ENCODE peak calls at places on chromosome 1, in ten cellular contexts. One of them, this sample, is unnamed.

GRCh38 chr1:85366391-85366790 is 90.0 kb upstream of the BCL10 start:
- DNase-seq in hepatocyte: no peak
- DNase-seq in tibial artery: no peak
- DNase-seq in left ventricle myocardium inferior: no peak
- DNase-seq in naive thymus-derived CD4-positive, alpha-beta T cell: no peak
- DNase-seq in heart right ventricle: no peak
- DNase-seq in psoas muscle: no peak
- DNase-seq in heart left ventricle: no peak
- DNase-seq in lower lobe of right lung: no peak
- DNase-seq in adrenal gland: no peak
- DNase-seq in this sample: no peak

GRCh38 chr1:910881-911721 is 12.6 kb upstream of the SAMD11 start:
- DNase-seq in hepatocyte: peak; percentile 82
- DNase-seq in tibial artery: no peak
- DNase-seq in left ventricle myocardium inferior: no peak
- DNase-seq in naive thymus-derived CD4-positive, alpha-beta T cell: no peak
- DNase-seq in heart right ventricle: no peak
- DNase-seq in psoas muscle: peak; percentile 19
- DNase-seq in heart left ventricle: no peak
- DNase-seq in lower lobe of right lung: no peak
- DNase-seq in adrenal gland: peak; percentile 76
- DNase-seq in this sample: no peak

GRCh38 chr1:232038704-232039103 is 412.1 kb downstream of the DISC1 start:
- DNase-seq in hepatocyte: no peak
- DNase-seq in tibial artery: no peak
- DNase-seq in left ventricle myocardium inferior: peak; percentile 34
- DNase-seq in naive thymus-derived CD4-positive, alpha-beta T cell: no peak
- DNase-seq in heart right ventricle: peak; percentile 44
- DNase-seq in psoas muscle: no peak
- DNase-seq in heart left ventricle: no peak
- DNase-seq in lower lobe of right lung: no peak
- DNase-seq in adrenal gland: no peak
- DNase-seq in this sample: peak; percentile 33

GRCh38 chr1:116853680-116854191 is 56.0 kb upstream of the PTGFRN start:
- DNase-seq in hepatocyte: peak; percentile 89
- DNase-seq in tibial artery: no peak
- DNase-seq in left ventricle myocardium inferior: no peak
- DNase-seq in naive thymus-derived CD4-positive, alpha-beta T cell: no peak
- DNase-seq in heart right ventricle: no peak
- DNase-seq in psoas muscle: no peak
- DNase-seq in heart left ventricle: no peak
- DNase-seq in lower lobe of right lung: no peak
- DNase-seq in adrenal gland: no peak
- DNase-seq in this sample: peak; percentile 96

GRCh38 chr1:16998589-16998988 is 13.1 kb downstream of the ATP13A2 start:
- DNase-seq in hepatocyte: no peak
- DNase-seq in tibial artery: no peak
- DNase-seq in left ventricle myocardium inferior: no peak
- DNase-seq in naive thymus-derived CD4-positive, alpha-beta T cell: no peak
- DNase-seq in heart right ventricle: no peak
- DNase-seq in psoas muscle: no peak
- DNase-seq in heart left ventricle: no peak
- DNase-seq in lower lobe of right lung: no peak
- DNase-seq in adrenal gland: no peak
- DNase-seq in this sample: no peak

GRCh38 chr1:208855403-208855802 is 611.2 kb upstream of the PLXNA2 start:
- DNase-seq in hepatocyte: no peak
- DNase-seq in tibial artery: no peak
- DNase-seq in left ventricle myocardium inferior: no peak
- DNase-seq in naive thymus-derived CD4-positive, alpha-beta T cell: no peak
- DNase-seq in heart right ventricle: no peak
- DNase-seq in psoas muscle: no peak
- DNase-seq in heart left ventricle: no peak
- DNase-seq in lower lobe of right lung: no peak
- DNase-seq in adrenal gland: no peak
- DNase-seq in this sample: no peak

GRCh38 chr1:184970691-184971161 is 3.6 kb downstream of the NIBAN1 start:
- DNase-seq in hepatocyte: no peak
- DNase-seq in tibial artery: no peak
- DNase-seq in left ventricle myocardium inferior: no peak
- DNase-seq in naive thymus-derived CD4-positive, alpha-beta T cell: no peak
- DNase-seq in heart right ventricle: no peak
- DNase-seq in psoas muscle: no peak
- DNase-seq in heart left ventricle: no peak
- DNase-seq in lower lobe of right lung: no peak
- DNase-seq in adrenal gland: no peak
- DNase-seq in this sample: peak; percentile 17

GRCh38 chr1:195193134-195193533 is 1415.1 kb downstream of the KCNT2 start:
- DNase-seq in hepatocyte: no peak
- DNase-seq in tibial artery: no peak
- DNase-seq in left ventricle myocardium inferior: no peak
- DNase-seq in naive thymus-derived CD4-positive, alpha-beta T cell: no peak
- DNase-seq in heart right ventricle: no peak
- DNase-seq in psoas muscle: no peak
- DNase-seq in heart left ventricle: no peak
- DNase-seq in lower lobe of right lung: no peak
- DNase-seq in adrenal gland: no peak
- DNase-seq in this sample: no peak

GRCh38 chr1:28984311-28984684 is 69.9 kb downstream of the EPB41 start:
- DNase-seq in hepatocyte: no peak
- DNase-seq in tibial artery: no peak
- DNase-seq in left ventricle myocardium inferior: no peak
- DNase-seq in naive thymus-derived CD4-positive, alpha-beta T cell: no peak
- DNase-seq in heart right ventricle: no peak
- DNase-seq in psoas muscle: no peak
- DNase-seq in heart left ventricle: no peak
- DNase-seq in lower lobe of right lung: no peak
- DNase-seq in adrenal gland: no peak
- DNase-seq in this sample: no peak

GRCh38 chr1:212586429-212587303 is 21.9 kb upstream of the ATF3 start:
- DNase-seq in hepatocyte: no peak
- DNase-seq in tibial artery: no peak
- DNase-seq in left ventricle myocardium inferior: no peak
- DNase-seq in naive thymus-derived CD4-positive, alpha-beta T cell: no peak
- DNase-seq in heart right ventricle: no peak
- DNase-seq in psoas muscle: no peak
- DNase-seq in heart left ventricle: no peak
- DNase-seq in lower lobe of right lung: no peak
- DNase-seq in adrenal gland: no peak
- DNase-seq in this sample: no peak

GRCh38 chr1:11488201-11488770 is 9.3 kb downstream of the DISP3 start:
- DNase-seq in hepatocyte: no peak
- DNase-seq in tibial artery: no peak
- DNase-seq in left ventricle myocardium inferior: no peak
- DNase-seq in naive thymus-derived CD4-positive, alpha-beta T cell: no peak
- DNase-seq in heart right ventricle: no peak
- DNase-seq in psoas muscle: no peak
- DNase-seq in heart left ventricle: no peak
- DNase-seq in lower lobe of right lung: no peak
- DNase-seq in adrenal gland: no peak
- DNase-seq in this sample: no peak

GRCh38 chr1:100543640-100544039 is 5.7 kb downstream of the GPR88 start:
- DNase-seq in hepatocyte: no peak
- DNase-seq in tibial artery: no peak
- DNase-seq in left ventricle myocardium inferior: no peak
- DNase-seq in naive thymus-derived CD4-positive, alpha-beta T cell: peak; percentile 39
- DNase-seq in heart right ventricle: no peak
- DNase-seq in psoas muscle: no peak
- DNase-seq in heart left ventricle: no peak
- DNase-seq in lower lobe of right lung: peak; percentile 20
- DNase-seq in adrenal gland: no peak
- DNase-seq in this sample: peak; percentile 29

GRCh38 chr1:55210990-55211389 is 4.2 kb downstream of the USP24 start:
- DNase-seq in hepatocyte: no peak
- DNase-seq in tibial artery: no peak
- DNase-seq in left ventricle myocardium inferior: no peak
- DNase-seq in naive thymus-derived CD4-positive, alpha-beta T cell: no peak
- DNase-seq in heart right ventricle: no peak
- DNase-seq in psoas muscle: no peak
- DNase-seq in heart left ventricle: no peak
- DNase-seq in lower lobe of right lung: no peak
- DNase-seq in adrenal gland: no peak
- DNase-seq in this sample: no peak
- H3K4me1 ChIP-seq in hepatocyte: peaks cover 38% of the 10 kb centered on the region
- H3K4me1 ChIP-seq in tibial artery: peaks cover 79% of the 10 kb centered on the region
- H3K4me1 ChIP-seq in left ventricle myocardium inferior: peaks cover 84% of the 10 kb centered on the region
- H3K4me1 ChIP-seq in naive thymus-derived CD4-positive, alpha-beta T cell: peaks cover 27% of the 10 kb centered on the region
- H3K4me1 ChIP-seq in heart right ventricle: peaks cover 2% of the 10 kb centered on the region
- H3K4me1 ChIP-seq in psoas muscle: peaks cover 64% of the 10 kb centered on the region
- H3K4me1 ChIP-seq in heart left ventricle: peaks cover 15% of the 10 kb centered on the region
- H3K4me1 ChIP-seq in lower lobe of right lung: peaks cover 61% of the 10 kb centered on the region
- H3K4me1 ChIP-seq in adrenal gland: peaks cover 71% of the 10 kb centered on the region
- H3K4me1 ChIP-seq in this sample: peaks cover 15% of the 10 kb centered on the region

DNA sequence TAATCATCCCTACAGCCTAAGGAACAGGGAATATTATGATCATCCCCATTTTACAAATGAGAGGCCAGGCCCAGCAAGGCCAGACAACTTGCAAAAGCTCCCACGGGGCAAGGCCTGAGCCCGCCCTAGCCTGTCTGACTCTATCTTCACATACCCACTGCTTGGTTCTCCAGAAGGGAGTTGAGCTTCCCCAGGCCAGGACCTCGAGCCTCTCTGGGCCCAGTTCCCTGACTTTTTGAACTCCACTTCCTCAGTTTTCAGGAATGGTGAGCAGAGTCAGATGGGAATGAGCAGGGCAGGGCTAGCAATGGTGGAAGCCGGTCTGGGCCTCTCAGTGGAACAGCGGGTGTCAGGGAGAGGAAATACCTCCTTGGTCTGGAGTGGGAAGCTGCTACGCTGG is 39.3 kb downstream of the CACNA1S start:
- DNase-seq in hepatocyte: no peak
- DNase-seq in tibial artery: no peak
- DNase-seq in left ventricle myocardium inferior: no peak
- DNase-seq in naive thymus-derived CD4-positive, alpha-beta T cell: no peak
- DNase-seq in heart right ventricle: peak; percentile 14
- DNase-seq in psoas muscle: no peak
- DNase-seq in heart left ventricle: peak; percentile 60
- DNase-seq in lower lobe of right lung: no peak
- DNase-seq in adrenal gland: peak; percentile 29
- DNase-seq in this sample: no peak
- H3K27ac ChIP-seq in hepatocyte: no peak overlapping the region
- H3K27ac ChIP-seq in tibial artery: no peak overlapping the region
- H3K27ac ChIP-seq in left ventricle myocardium inferior: no peak overlapping the region
- H3K27ac ChIP-seq in naive thymus-derived CD4-positive, alpha-beta T cell: no peak overlapping the region
- H3K27ac ChIP-seq in heart right ventricle: no peak overlapping the region
- H3K27ac ChIP-seq in psoas muscle: no peak overlapping the region
- H3K27ac ChIP-seq in heart left ventricle: no peak overlapping the region
- H3K27ac ChIP-seq in lower lobe of right lung: no peak overlapping the region
- H3K27ac ChIP-seq in adrenal gland: no peak overlapping the region
- H3K27ac ChIP-seq in this sample: no peak overlapping the region

GRCh38 chr1:176843352-176844297 is 320.9 kb downstream of the ASTN1 start:
- DNase-seq in hepatocyte: peak; percentile 64
- DNase-seq in tibial artery: peak; percentile 38
- DNase-seq in left ventricle myocardium inferior: no peak
- DNase-seq in naive thymus-derived CD4-positive, alpha-beta T cell: no peak
- DNase-seq in heart right ventricle: peak; percentile 19
- DNase-seq in psoas muscle: peak; percentile 13
- DNase-seq in heart left ventricle: no peak
- DNase-seq in lower lobe of right lung: no peak
- DNase-seq in adrenal gland: peak; percentile 39
- DNase-seq in this sample: no peak

DNA sequence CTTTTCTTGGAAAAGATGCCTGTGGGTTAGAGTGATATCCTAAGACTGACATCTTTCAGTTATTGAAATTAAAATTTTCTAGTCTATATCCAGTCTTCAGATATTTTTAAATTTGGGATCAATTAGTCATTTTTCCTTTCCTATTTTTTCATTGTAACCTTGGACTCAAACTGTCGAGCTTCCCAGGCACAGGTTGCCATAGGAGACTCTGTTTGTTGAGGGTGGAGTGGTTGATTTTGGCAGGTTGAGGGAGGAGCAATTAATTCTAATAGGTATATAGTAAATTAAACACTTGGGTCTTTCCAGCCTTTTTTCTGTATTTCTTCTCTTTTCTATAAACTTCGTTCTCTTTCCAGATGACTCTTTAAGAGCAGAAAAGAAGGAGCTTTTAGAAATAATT is 326.8 kb downstream of the ASTN1 start:
- DNase-seq in hepatocyte: no peak
- DNase-seq in tibial artery: no peak
- DNase-seq in left ventricle myocardium inferior: no peak
- DNase-seq in naive thymus-derived CD4-positive, alpha-beta T cell: no peak
- DNase-seq in heart right ventricle: no peak
- DNase-seq in psoas muscle: no peak
- DNase-seq in heart left ventricle: no peak
- DNase-seq in lower lobe of right lung: no peak
- DNase-seq in adrenal gland: no peak
- DNase-seq in this sample: no peak
- H3K4me1 ChIP-seq in hepatocyte: no peaks in the 10 kb centered on the region
- H3K4me1 ChIP-seq in tibial artery: no peaks in the 10 kb centered on the region
- H3K4me1 ChIP-seq in left ventricle myocardium inferior: no peaks in the 10 kb centered on the region
- H3K4me1 ChIP-seq in naive thymus-derived CD4-positive, alpha-beta T cell: no peaks in the 10 kb centered on the region
- H3K4me1 ChIP-seq in heart right ventricle: no peaks in the 10 kb centered on the region
- H3K4me1 ChIP-seq in psoas muscle: no peaks in the 10 kb centered on the region
- H3K4me1 ChIP-seq in heart left ventricle: no peaks in the 10 kb centered on the region
- H3K4me1 ChIP-seq in lower lobe of right lung: peaks cover 8% of the 10 kb centered on the region
- H3K4me1 ChIP-seq in adrenal gland: no peaks in the 10 kb centered on the region
- H3K4me1 ChIP-seq in this sample: no peaks in the 10 kb centered on the region

DNA sequence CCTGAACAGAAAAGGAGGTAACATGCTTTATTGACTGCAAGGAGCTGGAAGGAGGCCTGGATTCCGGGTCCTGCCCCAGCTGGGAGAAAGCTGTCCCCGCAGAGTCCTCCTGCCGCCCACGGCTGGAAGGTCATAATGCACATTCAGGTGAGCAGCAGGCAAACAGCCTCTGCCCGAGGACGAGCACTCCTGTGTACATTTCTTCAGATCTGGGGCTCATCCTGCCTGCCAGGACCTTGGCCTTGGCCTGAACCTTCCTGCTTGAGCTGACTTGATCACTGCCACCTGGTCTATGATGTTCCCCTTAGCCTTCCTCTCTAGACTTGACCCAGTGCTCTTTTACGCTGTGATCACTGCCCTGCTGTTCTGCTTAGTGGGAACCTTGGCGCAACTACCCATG is 17.9 kb upstream of the ZNF436 start:
- DNase-seq in hepatocyte: no peak
- DNase-seq in tibial artery: no peak
- DNase-seq in left ventricle myocardium inferior: no peak
- DNase-seq in naive thymus-derived CD4-positive, alpha-beta T cell: no peak
- DNase-seq in heart right ventricle: no peak
- DNase-seq in psoas muscle: no peak
- DNase-seq in heart left ventricle: no peak
- DNase-seq in lower lobe of right lung: no peak
- DNase-seq in adrenal gland: peak; percentile 21
- DNase-seq in this sample: no peak
- H3K27ac ChIP-seq in hepatocyte: no peak overlapping the region
- H3K27ac ChIP-seq in tibial artery: no peak overlapping the region
- H3K27ac ChIP-seq in left ventricle myocardium inferior: no peak overlapping the region
- H3K27ac ChIP-seq in naive thymus-derived CD4-positive, alpha-beta T cell: no peak overlapping the region
- H3K27ac ChIP-seq in heart right ventricle: no peak overlapping the region
- H3K27ac ChIP-seq in psoas muscle: no peak overlapping the region
- H3K27ac ChIP-seq in heart left ventricle: no peak overlapping the region
- H3K27ac ChIP-seq in lower lobe of right lung: no peak overlapping the region
- H3K27ac ChIP-seq in adrenal gland: peak overlapping the region; percentile 3
- H3K27ac ChIP-seq in this sample: no peak overlapping the region

GRCh38 chr1:91805343-91805801 is 80.6 kb downstream of the TGFBR3 start:
- DNase-seq in hepatocyte: no peak
- DNase-seq in tibial artery: no peak
- DNase-seq in left ventricle myocardium inferior: no peak
- DNase-seq in naive thymus-derived CD4-positive, alpha-beta T cell: peak; percentile 15
- DNase-seq in heart right ventricle: no peak
- DNase-seq in psoas muscle: no peak
- DNase-seq in heart left ventricle: no peak
- DNase-seq in lower lobe of right lung: no peak
- DNase-seq in adrenal gland: no peak
- DNase-seq in this sample: no peak
- H3K4me1 ChIP-seq in hepatocyte: peaks cover 13% of the 10 kb centered on the region
- H3K4me1 ChIP-seq in tibial artery: peaks cover 27% of the 10 kb centered on the region
- H3K4me1 ChIP-seq in left ventricle myocardium inferior: peaks cover 69% of the 10 kb centered on the region
- H3K4me1 ChIP-seq in naive thymus-derived CD4-positive, alpha-beta T cell: peaks cover 29% of the 10 kb centered on the region
- H3K4me1 ChIP-seq in heart right ventricle: peaks cover 2% of the 10 kb centered on the region
- H3K4me1 ChIP-seq in psoas muscle: peaks cover 35% of the 10 kb centered on the region
- H3K4me1 ChIP-seq in heart left ventricle: peaks cover 20% of the 10 kb centered on the region
- H3K4me1 ChIP-seq in lower lobe of right lung: peaks cover 51% of the 10 kb centered on the region
- H3K4me1 ChIP-seq in adrenal gland: peaks cover 85% of the 10 kb centered on the region
- H3K4me1 ChIP-seq in this sample: peaks cover 26% of the 10 kb centered on the region

GRCh38 chr1:226678701-226679100 is 60.4 kb downstream of the ITPKB start:
- DNase-seq in hepatocyte: no peak
- DNase-seq in tibial artery: no peak
- DNase-seq in left ventricle myocardium inferior: no peak
- DNase-seq in naive thymus-derived CD4-positive, alpha-beta T cell: peak; percentile 42
- DNase-seq in heart right ventricle: no peak
- DNase-seq in psoas muscle: no peak
- DNase-seq in heart left ventricle: no peak
- DNase-seq in lower lobe of right lung: no peak
- DNase-seq in adrenal gland: no peak
- DNase-seq in this sample: no peak
- H3K27ac ChIP-seq in hepatocyte: no peak overlapping the region
- H3K27ac ChIP-seq in tibial artery: peak overlapping the region; percentile 96
- H3K27ac ChIP-seq in left ventricle myocardium inferior: peak overlapping the region; percentile 91
- H3K27ac ChIP-seq in naive thymus-derived CD4-positive, alpha-beta T cell: peak overlapping the region; percentile 86
- H3K27ac ChIP-seq in heart right ventricle: peak overlapping the region; percentile 88
- H3K27ac ChIP-seq in psoas muscle: peak overlapping the region; percentile 85
- H3K27ac ChIP-seq in heart left ventricle: peak overlapping the region; percentile 73
- H3K27ac ChIP-seq in lower lobe of right lung: peak overlapping the region; percentile 92
- H3K27ac ChIP-seq in adrenal gland: peak overlapping the region; percentile 96
- H3K27ac ChIP-seq in this sample: no peak overlapping the region